ENCODE peak calls at places on chromosomes 5 and 9, in six cellular contexts. S is HS-5, F is psoas muscle, B is LoVo, K is fibroblast of lung, Y is NCI-H1417. G is an unnamed sample.

GRCh38 chr9:102032614-102033013 is 294.2 kb upstream of the GRIN3A start:
- DNase-seq in S (no peak), B (no peak), F (no peak), Y (no peak), K (no peak), G (no peak)

GRCh38 chr9:96450613-96451544 is 910 bp downstream of the HABP4 start:
- DNase-seq in S (no peak), K (peak), B (no peak), F (peak), Y (peak), G (no peak)

GRCh38 chr5:71880531-71880930 is 161.5 kb downstream of the CARTPT start:
- DNase-seq in B (no peak), S (no peak), F (no peak), K (no peak), Y (no peak), G (no peak)

GRCh38 chr9:131965101-131965500 is 114.6 kb downstream of the MED27 start:
- DNase-seq in B (no peak), Y (no peak), S (no peak), F (no peak), K (no peak), G (no peak)

GRCh38 chr5:14263700-14264099 is 120.6 kb downstream of the TRIO start:
- DNase-seq in Y (peak), K (no peak), B (no peak), F (no peak), S (no peak), G (no peak)

GRCh38 chr9:121672213-121672612 is 20.8 kb downstream of the DAB2IP start:
- DNase-seq in B (no peak), K (no peak), S (no peak), F (no peak), Y (no peak), G (no peak)

GRCh38 chr5:76175051-76175666 is 92.0 kb downstream of the SV2C start:
- DNase-seq in S (peak), K (peak), F (no peak), B (peak), Y (no peak), G (no peak)

GRCh38 chr5:79938468-79938867 is 52.6 kb downstream of the MTX3 start:
- DNase-seq in S (no peak), K (no peak), Y (no peak), B (no peak), F (no peak), G (no peak)

GRCh38 chr5:14882658-14883580 is 11.3 kb upstream of the ANKH start:
- DNase-seq in Y (no peak), S (no peak), K (no peak), F (no peak), B (no peak), G (no peak)

GRCh38 chr5:153883829-153884228 is 154.9 kb downstream of the FAM114A2 start:
- DNase-seq in Y (no peak), K (peak), B (no peak), F (no peak), S (peak), G (no peak)

GRCh38 chr5:157689942-157690689 is 18.8 kb downstream of the C5orf52 start:
- DNase-seq in K (no peak), S (no peak), B (no peak), F (no peak), Y (no peak), G (no peak)

GRCh38 chr9:22211588-22212360 is 202.7 kb upstream of the CDKN2B start:
- DNase-seq in F (no peak), Y (no peak), B (peak), S (peak), K (peak), G (peak)

G was measured in HS-27A.